ENCODE peak calls at places on chromosomes 3 and 15, in seven cellular contexts. T is endodermal cell, V is GM23338, S is psoas muscle, K is NT2/D1, Z is cardiac muscle cell, Y is aorta. W is an unnamed sample.

GRCh38 chr15:33019354-33019981 is 175.0 kb downstream of the FMN1 start:
- DNase-seq in S (no peak), K (no peak), Y (no peak), T (no peak), Z (no peak), V (no peak), W (no peak)

GRCh38 chr15:32003558-32003957 is 26.8 kb upstream of the CHRNA7 start:
- DNase-seq in Z (no peak), S (no peak), T (no peak), V (peak; percentile 16), K (no peak), Y (no peak), W (no peak)

GRCh38 chr3:39147711-39148115 is 5.7 kb downstream of the CSRNP1 start:
- DNase-seq in Y (no peak), Z (no peak), K (no peak), V (peak; percentile 61), T (peak; percentile 72), S (peak; percentile 66), W (peak; percentile 17)

GRCh38 chr3:43104786-43105185 is 1.1 kb downstream of the POMGNT2 start:
- DNase-seq in Y (no peak), K (no peak), Z (no peak), S (no peak), V (no peak), T (no peak), W (no peak)

GRCh38 chr15:73575636-73576247 is 57.4 kb downstream of the NPTN start:
- DNase-seq in T (no peak), V (no peak), K (no peak), S (no peak), Z (no peak), Y (no peak), W (no peak)

GRCh38 chr3:187926620-187927019 is 181.4 kb upstream of the BCL6 start:
- DNase-seq in S (no peak), K (no peak), Y (no peak), Z (no peak), V (no peak), T (no peak), W (no peak)

GRCh38 chr3:129003578-129004112 is 2.5 kb downstream of the EFCC1 start:
- DNase-seq in K (no peak), Y (no peak), T (peak; percentile 78), V (peak; percentile 82), Z (peak; percentile 64), S (no peak), W (no peak)

GRCh38 chr3:47344971-47345370 is 35.9 kb upstream of the PTPN23 start:
- DNase-seq in T (no peak), K (no peak), Z (no peak), V (no peak), S (no peak), Y (no peak), W (no peak)

GRCh38 chr3:139151530-139151929 is 106.8 kb upstream of the PRR23C start:
- DNase-seq in Z (no peak), V (no peak), T (no peak), Y (no peak), S (no peak), K (no peak), W (no peak)

GRCh38 chr15:60751985-60752952 is 273.3 kb upstream of the ICE2 start:
- DNase-seq in T (no peak), S (peak; percentile 57), K (no peak), Z (no peak), Y (no peak), V (no peak), W (peak; percentile 69)

GRCh38 chr15:91357011-91357410 is 257.0 kb downstream of the SV2B start:
- DNase-seq in K (no peak), V (no peak), Y (no peak), T (no peak), S (no peak), Z (no peak), W (no peak)

GRCh38 chr3:124281453-124282316 is 289.8 kb upstream of the ROPN1 start:
- DNase-seq in V (peak; percentile 69), Z (peak; percentile 34), Y (no peak), S (no peak), K (peak; percentile 57), T (peak; percentile 69), W (no peak)

GRCh38 chr15:69394556-69395282 is 19.4 kb upstream of the KIF23 start:
- DNase-seq in T (peak; percentile 97), V (peak; percentile 92), Z (peak; percentile 88), S (peak; percentile 91), K (peak; percentile 70), Y (peak; percentile 95), W (peak; percentile 86)

GRCh38 chr3:11283126-11283478 is 10.9 kb downstream of the ATG7 start:
- DNase-seq in Z (no peak), T (no peak), K (no peak), V (no peak), S (no peak), Y (no peak), W (no peak)

GRCh38 chr15:36291501-36291900 is 287.9 kb upstream of the CDIN1 start:
- DNase-seq in Y (no peak), V (no peak), T (no peak), S (no peak), Z (no peak), K (no peak), W (no peak)

GRCh38 chr3:133274477-133274876 is 125.4 kb upstream of the BFSP2 start:
- DNase-seq in T (no peak), V (peak; percentile 38), K (no peak), S (no peak), Z (no peak), Y (no peak), W (no peak)

GRCh38 chr3:42369304-42369703 is 41.1 kb downstream of the LYZL4 start:
- DNase-seq in Z (peak; percentile 51), V (peak; percentile 33), T (peak; percentile 65), K (peak; percentile 13), Y (no peak), S (no peak), W (no peak)

GRCh38 chr3:24678441-24678865 is 183.8 kb upstream of the THRB start:
- DNase-seq in K (no peak), V (no peak), S (no peak), Y (no peak), T (no peak), Z (no peak), W (no peak)

GRCh38 chr15:65773386-65774111 is 18.5 kb downstream of the DENND4A start:
- DNase-seq in Y (no peak), K (no peak), Z (no peak), S (no peak), T (no peak), V (no peak), W (no peak)

GRCh38 chr3:195394024-195394423 is 48.8 kb downstream of the ACAP2 start:
- DNase-seq in Y (no peak), T (no peak), Z (no peak), V (no peak), K (no peak), S (no peak), W (no peak)

GRCh38 chr3:66405701-66406091 is 95.1 kb downstream of the LRIG1 start:
- DNase-seq in Z (no peak), K (no peak), Y (peak; percentile 88), T (peak; percentile 58), S (peak; percentile 90), V (no peak), W (no peak)

GRCh38 chr3:12483872-12484197 is 445 bp upstream of the TSEN2 start:
- DNase-seq in K (no peak), V (no peak), S (peak; percentile 52), Z (no peak), Y (no peak), T (no peak), W (no peak)
- H3K4me1 ChIP-seq in K (peaks cover 3% of the 10 kb centered on the region), V (peaks cover 14% of the 10 kb centered on the region), S (peaks cover 19% of the 10 kb centered on the region), Z (peaks cover 15% of the 10 kb centered on the region), Y (no peaks in the 10 kb centered on the region), T (no peaks in the 10 kb centered on the region), W (peaks cover 2% of the 10 kb centered on the region)

GRCh38 chr3:112298781-112299180 is 4.8 kb upstream of the SLC9C1 start:
- DNase-seq in Y (no peak), S (no peak), T (no peak), K (no peak), V (no peak), Z (no peak), W (no peak)

GRCh38 chr3:112302881-112303761 is 9.1 kb upstream of the SLC9C1 start:
- DNase-seq in S (no peak), Z (peak; percentile 67), V (peak; percentile 97), Y (no peak), K (peak; percentile 91), T (peak; percentile 81), W (no peak)

GRCh38 chr3:112303811-112304325 is 9.9 kb upstream of the SLC9C1 start:
- DNase-seq in S (no peak), Z (peak; percentile 76), V (peak; percentile 53), Y (no peak), T (peak; percentile 75), K (no peak), W (no peak)

GRCh38 chr3:112304611-112305010 is 10.6 kb upstream of the SLC9C1 start:
- DNase-seq in S (no peak), K (no peak), Y (no peak), T (peak; percentile 52), V (peak; percentile 55), Z (peak; percentile 3), W (no peak)

DNA sequence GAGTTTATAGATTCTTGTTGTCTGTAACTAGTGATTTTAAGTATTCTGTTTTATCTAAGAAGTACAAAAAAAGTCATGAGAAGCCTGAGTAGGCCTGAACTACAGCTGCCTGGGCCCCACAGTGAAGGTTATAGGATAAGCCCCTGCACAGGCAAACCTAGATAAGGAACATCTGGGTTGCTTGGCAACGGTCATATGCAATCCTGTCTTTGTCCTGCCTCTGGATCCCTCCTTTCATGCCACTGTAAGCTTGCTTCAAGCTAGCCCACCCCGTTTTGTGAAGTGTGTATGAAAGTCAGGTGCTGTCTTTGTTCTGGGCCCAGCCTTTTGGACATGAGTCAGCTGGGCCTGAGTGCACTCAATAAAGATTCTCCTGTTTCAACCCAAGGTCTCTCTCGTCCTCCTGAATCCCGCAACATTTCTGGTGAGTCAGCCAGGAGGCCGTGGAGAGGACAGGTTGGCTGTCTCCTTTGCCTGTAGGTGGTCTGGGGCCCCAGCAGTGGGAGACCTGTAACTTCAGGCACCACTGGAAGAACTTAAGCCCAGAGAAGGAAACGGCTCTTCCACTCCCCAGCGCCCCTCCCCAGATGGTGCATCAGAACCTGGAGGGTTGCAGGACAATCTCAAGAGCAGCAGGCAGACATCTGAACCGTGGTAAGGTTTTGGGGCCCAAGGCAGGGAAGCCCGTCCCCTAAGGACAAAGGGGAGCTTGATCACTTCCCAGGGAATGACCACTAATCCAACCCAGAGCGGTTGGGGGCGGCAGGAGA is 8.2 kb upstream of the SLC9C1 start:
- DNase-seq in T (peak; percentile 48), K (no peak), Y (no peak), Z (peak; percentile 72), V (peak; percentile 41), S (no peak), W (peak; percentile 14)
- H3K4me1 ChIP-seq in T (peaks cover 13% of the 10 kb centered on the region), K (peaks cover 3% of the 10 kb centered on the region), Y (no peaks in the 10 kb centered on the region), Z (peaks cover 32% of the 10 kb centered on the region), V (peaks cover 43% of the 10 kb centered on the region), S (peaks cover 4% of the 10 kb centered on the region), W (no peaks in the 10 kb centered on the region)

DNA sequence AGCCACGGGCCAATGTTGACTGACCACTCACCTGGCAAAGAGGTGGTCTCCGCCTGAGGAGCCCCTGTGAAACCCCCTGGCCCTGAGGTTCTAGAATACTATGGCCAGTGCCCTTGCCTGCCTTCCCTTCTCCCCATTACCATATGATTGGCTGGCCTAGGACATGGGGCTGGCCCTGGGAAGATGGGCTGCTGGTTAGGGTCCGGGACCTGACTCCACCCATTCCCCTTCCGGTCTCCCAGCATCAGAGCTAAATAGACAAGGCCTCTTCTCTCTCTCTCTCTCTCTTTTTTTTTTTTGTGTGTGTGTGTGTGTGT is 3.8 kb downstream of the CSK start:
- DNase-seq in V (no peak), Z (no peak), T (no peak), K (no peak), Y (no peak), S (no peak), W (no peak)
- H3K4me1 ChIP-seq in V (peaks cover 34% of the 10 kb centered on the region), Z (peaks cover 50% of the 10 kb centered on the region), T (peaks cover 6% of the 10 kb centered on the region), K (peaks cover 52% of the 10 kb centered on the region), Y (peaks cover 5% of the 10 kb centered on the region), S (peaks cover 88% of the 10 kb centered on the region), W (peaks cover 33% of the 10 kb centered on the region)

GRCh38 chr3:72814308-72814707 is 33.9 kb downstream of the SHQ1 start:
- DNase-seq in K (no peak), T (no peak), S (no peak), Z (no peak), V (no peak), Y (no peak), W (no peak)
- H3K4me1 ChIP-seq in K (peaks cover 6% of the 10 kb centered on the region), T (no peaks in the 10 kb centered on the region), S (peaks cover 11% of the 10 kb centered on the region), Z (peaks cover 11% of the 10 kb centered on the region), V (peaks cover 40% of the 10 kb centered on the region), Y (no peaks in the 10 kb centered on the region), W (no peaks in the 10 kb centered on the region)

W was measured in SJCRH30.